ENCODE peak calls at places on chromosomes 13 and 19, in ten cellular contexts. H is progenitor cell of endocrine pancreas; J is bronchial epithelial cell; W is GM06990; G is body of pancreas; E is heart left ventricle; U is tibial nerve; L is CD8-positive, alpha-beta T cell; R is activated CD8-positive, alpha-beta T cell treated with anti-CD3 and anti-CD28 coated beads for 36 hours; S is suprapubic skin. F is an unnamed sample.

GRCh38 chr13:49908637-49909036 is 27.5 kb downstream of the SPRYD7 start:
- DNase-seq in J (no peak), G (no peak), R (no peak), L (no peak), H (no peak), S (no peak), W (no peak), U (no peak), E (no peak), F (no peak)

GRCh38 chr13:73231456-73231855 is 172.7 kb downstream of the KLF5 start:
- DNase-seq in E (no peak), U (no peak), G (no peak), H (no peak), R (no peak), J (no peak), L (no peak), S (no peak), W (no peak), F (no peak)

GRCh38 chr19:46976845-46977320 is 42.8 kb upstream of the NPAS1 start:
- DNase-seq in E (peak; percentile 69), W (no peak), L (no peak), J (no peak), U (no peak), S (no peak), H (no peak), G (no peak), R (no peak), F (no peak)

GRCh38 chr13:75357576-75358295 is 124.2 kb downstream of the TBC1D4 start:
- DNase-seq in L (peak; percentile 27), S (no peak), H (no peak), G (peak; percentile 32), J (peak; percentile 51), U (no peak), E (no peak), R (peak; percentile 69), W (no peak), F (no peak)

GRCh38 chr19:21824679-21825078 is 11.3 kb downstream of the ZNF43 start:
- DNase-seq in R (no peak), G (no peak), S (no peak), W (no peak), E (no peak), L (no peak), H (no peak), J (no peak), U (no peak), F (no peak)

GRCh38 chr19:2497186-2497585 is 21.3 kb downstream of the GADD45B start:
- DNase-seq in W (no peak), G (no peak), J (no peak), S (no peak), H (no peak), L (no peak), E (no peak), R (no peak), U (no peak), F (no peak)

GRCh38 chr13:34462843-34463242 is 479.2 kb upstream of the NBEA start:
- DNase-seq in H (no peak), L (no peak), W (no peak), S (no peak), U (no peak), R (no peak), J (peak; percentile 95), G (no peak), E (no peak), F (no peak)

GRCh38 chr19:12695090-12695489 is 1.3 kb downstream of the FBXW9 start:
- DNase-seq in G (no peak), E (no peak), U (no peak), S (no peak), H (no peak), W (no peak), L (no peak), J (no peak), R (no peak), F (no peak)

GRCh38 chr13:24916464-24916863 is 152.5 kb downstream of the RNF17 start:
- DNase-seq in H (no peak), S (no peak), W (no peak), E (no peak), J (no peak), R (no peak), G (no peak), L (no peak), U (no peak), F (no peak)

GRCh38 chr13:33999830-34000605 is 182.1 kb downstream of the RFC3 start:
- DNase-seq in J (no peak), L (no peak), H (no peak), U (no peak), E (no peak), R (no peak), S (no peak), G (no peak), W (no peak), F (no peak)

GRCh38 chr19:32567486-32567885 is 13.5 kb upstream of the PDCD5 start:
- DNase-seq in L (no peak), S (no peak), H (no peak), G (no peak), R (no peak), E (no peak), U (no peak), J (no peak), W (no peak), F (no peak)

GRCh38 chr19:1045247-1045603 is 5.3 kb downstream of the ABCA7 start:
- DNase-seq in W (peak; percentile 87), S (no peak), H (no peak), G (peak; percentile 50), U (no peak), R (peak; percentile 90), J (peak; percentile 13), L (peak; percentile 29), E (no peak), F (peak; percentile 45)

GRCh38 chr13:86725105-86725504 is 925.9 kb upstream of the SLITRK6 start:
- DNase-seq in S (no peak), E (no peak), G (no peak), J (no peak), W (no peak), R (no peak), H (no peak), U (no peak), L (no peak), F (no peak)

GRCh38 chr13:45885194-45885593 is 33.6 kb upstream of the SIAH3 start:
- DNase-seq in S (no peak), R (no peak), U (no peak), L (no peak), W (no peak), J (no peak), H (no peak), E (no peak), G (no peak), F (no peak)

DNA sequence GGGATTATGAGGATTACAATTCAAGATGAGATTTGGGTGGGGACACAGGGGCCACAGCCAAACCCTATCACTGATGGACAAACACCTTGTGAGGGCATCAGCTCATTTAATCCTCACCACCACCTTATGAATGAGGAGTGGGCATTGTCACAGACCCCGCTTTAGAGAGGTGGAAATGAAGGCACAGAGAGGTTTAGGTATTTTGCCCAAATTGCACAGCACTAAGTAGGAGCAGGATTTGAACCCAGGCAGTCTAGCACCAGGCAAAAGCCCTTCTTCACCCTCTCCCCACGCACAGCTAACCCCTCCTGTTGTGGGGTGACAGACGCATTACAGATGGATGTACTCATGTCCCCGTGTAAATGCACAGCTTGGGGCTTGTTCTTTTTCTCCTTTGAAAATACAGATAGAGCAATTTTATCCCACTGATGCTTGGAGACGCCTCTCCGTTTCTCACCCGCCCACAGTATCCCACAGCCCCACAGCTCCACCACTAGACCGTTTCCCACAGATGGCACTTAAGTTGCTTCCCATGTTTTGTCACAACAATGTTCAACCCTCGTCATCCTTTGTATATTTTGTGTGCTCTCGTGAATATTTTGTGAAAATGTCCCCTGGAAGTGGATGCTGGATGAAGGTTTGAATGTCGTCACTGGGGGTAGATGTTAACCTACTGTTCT is 48.2 kb downstream of the ANKRD10 start:
- DNase-seq in S (no peak), L (no peak), E (no peak), U (no peak), H (no peak), W (no peak), G (no peak), J (no peak), R (no peak), F (no peak)
- TF ChIP-seq CTCF in S (no peak), L (no peak), E (no peak), U (no peak), H (no peak), W (no peak), G (no peak), J (no peak), R (no peak), F (no peak)

GRCh38 chr19:8310342-8311055 is 2.3 kb upstream of the CD320 start:
- DNase-seq in J (no peak), H (no peak), R (no peak), G (no peak), S (peak; percentile 47), E (peak; percentile 6), U (no peak), L (no peak), W (no peak), F (no peak)

GRCh38 chr19:8307400-8307964 is 676 bp downstream of the CD320 start:
- DNase-seq in E (peak; percentile 23), L (no peak), J (no peak), G (peak; percentile 20), R (no peak), W (no peak), S (peak; percentile 76), U (peak; percentile 7), H (peak; percentile 9), F (no peak)

GRCh38 chr19:8308891-8309291 is 733 bp upstream of the CD320 start:
- DNase-seq in G (no peak), R (no peak), J (no peak), E (peak; percentile 19), W (no peak), L (no peak), H (peak; percentile 3), S (peak; percentile 64), U (peak; percentile 9), F (no peak)

GRCh38 chr19:8306235-8307054 is 1.7 kb downstream of the CD320 start:
- DNase-seq in U (no peak), G (no peak), S (peak; percentile 77), J (no peak), E (peak; percentile 37), H (peak; percentile 7), L (no peak), W (no peak), R (no peak), F (peak; percentile 10)

GRCh38 chr19:8307965-8308866 is at the start of gene CD320:
- DNase-seq in G (peak; percentile 94), J (peak; percentile 88), H (peak; percentile 78), R (peak; percentile 90), S (peak; percentile 93), L (peak; percentile 77), W (peak; percentile 92), U (peak; percentile 81), E (peak; percentile 90), F (peak; percentile 88)
- TF ChIP-seq CTCF in G (no peak), J (no peak), H (no peak), R (no peak), S (no peak), L (no peak), W (no peak), U (no peak), E (no peak), F (no peak)

GRCh38 chr19:7908078-7908699 is 4.5 kb downstream of the MAP2K7 start:
- DNase-seq in G (no peak), H (no peak), S (no peak), R (no peak), U (no peak), L (no peak), W (no peak), J (no peak), E (no peak), F (no peak)
- TF ChIP-seq CTCF in G (no peak), H (no peak), S (no peak), R (no peak), U (no peak), L (no peak), W (no peak), J (no peak), E (no peak), F (no peak)

GRCh38 chr13:43786766-43787517 is at the start of gene ENOX1:
- DNase-seq in G (peak; percentile 66), U (no peak), L (no peak), J (no peak), E (peak; percentile 81), R (peak; percentile 30), S (peak; percentile 80), H (peak; percentile 46), W (peak; percentile 70), F (peak; percentile 19)
- TF ChIP-seq CTCF in G (no peak), U (peak; percentile 15), L (no peak), J (peak; percentile 1), E (no peak), R (no peak), S (no peak), H (no peak), W (peak; percentile 20), F (no peak)